ENCODE peak calls at places on chromosome 19, in eight cellular contexts. U is activated CD4-positive, alpha-beta T cell treated with anti-CD3 and anti-CD28 coated beads, Interleukin-2, amount 50 U/mL, for 24 hours; Z is NCI-H146; P is RCC 7860; D is MCF 10A; J is skeletal muscle cell; T is left cardiac atrium; O is posterior cingulate gyrus. F is an unnamed sample.

GRCh38 chr19:40348961-40349507 is 539 bp downstream of the PLD3 start:
- DNase-seq in Z (peak), P (no peak), U (no peak), O (no peak), J (no peak), T (no peak), D (peak), F (peak)

GRCh38 chr19:51798958-51799310 is 4.0 kb downstream of the FPR3 start:
- DNase-seq in O (no peak), J (no peak), D (no peak), P (no peak), U (no peak), Z (no peak), T (no peak), F (no peak)

GRCh38 chr19:5967994-5968430 is 9.9 kb downstream of the RANBP3 start:
- DNase-seq in J (peak), P (peak), D (peak), Z (peak), U (peak), T (no peak), O (peak), F (peak)

GRCh38 chr19:55526216-55527196 is 10.4 kb downstream of the SBK2 start:
- DNase-seq in Z (peak), T (peak), D (peak), P (peak), J (peak), O (no peak), U (no peak), F (peak)

GRCh38 chr19:45130236-45130635 is 30.5 kb downstream of the NKPD1 start:
- DNase-seq in U (no peak), P (no peak), J (no peak), Z (no peak), O (no peak), D (no peak), T (no peak), F (no peak)

GRCh38 chr19:55188620-55189019 is 8.5 kb upstream of the SYT5 start:
- DNase-seq in T (no peak), D (peak), O (no peak), J (no peak), U (no peak), P (no peak), Z (no peak), F (no peak)

GRCh38 chr19:17778621-17779280 is 16.2 kb upstream of the B3GNT3 start:
- DNase-seq in U (no peak), D (no peak), P (no peak), J (no peak), T (no peak), Z (peak), O (no peak), F (peak)

GRCh38 chr19:17405250-17406038 is at the start of gene BST2:
- DNase-seq in U (peak), Z (no peak), J (no peak), T (peak), O (no peak), D (peak), P (peak), F (peak)

GRCh38 chr19:52992109-52993004 is 21.4 kb upstream of the ERVV-1 start:
- DNase-seq in T (peak), O (no peak), J (no peak), D (no peak), Z (no peak), P (no peak), U (no peak), F (no peak)

GRCh38 chr19:31834070-31834469 is 484.8 kb upstream of the TSHZ3 start:
- DNase-seq in J (no peak), O (no peak), T (no peak), U (no peak), D (no peak), Z (no peak), P (no peak), F (no peak)

GRCh38 chr19:15404780-15405211 is 14.0 kb downstream of the AKAP8L start:
- DNase-seq in J (no peak), T (no peak), U (no peak), P (no peak), Z (no peak), D (no peak), O (peak), F (no peak)

GRCh38 chr19:43470288-43470687 is 4.9 kb upstream of the LYPD3 start:
- DNase-seq in Z (no peak), J (no peak), T (no peak), U (peak), D (no peak), P (no peak), O (no peak), F (peak)

GRCh38 chr19:58150328-58150921 is at the start of gene ZNF329:
- DNase-seq in T (peak), Z (peak), J (peak), D (peak), P (peak), U (peak), O (peak), F (peak)

GRCh38 chr19:531753-532571 is at the start of gene CDC34:
- DNase-seq in O (no peak), U (no peak), Z (no peak), T (no peak), J (no peak), P (no peak), D (no peak), F (no peak)

GRCh38 chr19:35555301-35556005 is 8.0 kb downstream of the ATP4A start:
- DNase-seq in U (no peak), T (no peak), J (no peak), P (peak), Z (peak), O (no peak), D (peak), F (no peak)

GRCh38 chr19:43416951-43417623 is 2.4 kb downstream of the TEX101 start:
- DNase-seq in Z (no peak), J (no peak), U (no peak), P (no peak), O (no peak), D (no peak), T (no peak), F (no peak)

GRCh38 chr19:46537136-46538097 is 41.8 kb upstream of the PNMA8B start:
- DNase-seq in T (peak), U (peak), Z (peak), D (peak), P (no peak), J (no peak), O (peak), F (peak)

GRCh38 chr19:16449330-16449961 is 22.3 kb downstream of the EPS15L1 start:
- DNase-seq in J (no peak), D (no peak), O (no peak), T (no peak), Z (no peak), P (peak), U (no peak), F (no peak)

GRCh38 chr19:43667524-43668405 is 2.2 kb downstream of the PLAUR start:
- DNase-seq in U (no peak), Z (peak), O (peak), D (no peak), P (no peak), J (no peak), T (peak), F (no peak)

GRCh38 chr19:782195-783043 is 14.8 kb upstream of the PTBP1 start:
- DNase-seq in T (no peak), P (peak), D (peak), Z (no peak), O (no peak), U (no peak), J (no peak), F (peak)

F was measured in epithelial cell of esophagus.